ENCODE peak calls at places on chromosomes 7 and 10, in five cellular contexts. S is spleen, X is Panc1, Y is upper lobe of left lung, E is HepG2. T is an unnamed sample.

GRCh38 chr7:154532771-154533170 is 470.2 kb downstream of the PAXIP1 start:
- DNase-seq in X (no peak), Y (no peak), E (no peak), S (no peak), T (no peak)

GRCh38 chr10:31148955-31149354 is 117.3 kb upstream of the ZNF438 start:
- DNase-seq in E (no peak), X (no peak), S (no peak), Y (no peak), T (no peak)

GRCh38 chr10:80500572-80501380 is 36.9 kb upstream of the SH2D4B start:
- DNase-seq in E (no peak), X (no peak), S (peak), Y (no peak), T (no peak)

GRCh38 chr7:148020679-148021078 is 569.9 kb upstream of the C7orf33 start:
- DNase-seq in S (no peak), Y (no peak), E (no peak), X (no peak), T (no peak)

GRCh38 chr10:130409346-130409745 is 273.2 kb downstream of the GLRX3 start:
- DNase-seq in E (no peak), X (no peak), S (no peak), Y (no peak), T (no peak)

GRCh38 chr10:123136221-123136805 is 543 bp downstream of the HMX3 start:
- DNase-seq in X (no peak), E (no peak), S (no peak), Y (peak), T (no peak)

GRCh38 chr7:101813414-101814019 is 3.9 kb upstream of the CUX1 start:
- DNase-seq in E (no peak), X (no peak), Y (no peak), S (no peak), T (no peak)

GRCh38 chr7:133275441-133276105 is 22.7 kb downstream of the EXOC4 start:
- DNase-seq in E (no peak), Y (no peak), X (no peak), S (no peak), T (no peak)

GRCh38 chr7:562789-563628 is 43.4 kb upstream of the PDGFA start:
- DNase-seq in E (no peak), Y (peak), X (no peak), S (no peak), T (no peak)
- H3K27ac ChIP-seq in E (no peak), Y (no peak), X (no peak), S (no peak), T (no peak)

DNA sequence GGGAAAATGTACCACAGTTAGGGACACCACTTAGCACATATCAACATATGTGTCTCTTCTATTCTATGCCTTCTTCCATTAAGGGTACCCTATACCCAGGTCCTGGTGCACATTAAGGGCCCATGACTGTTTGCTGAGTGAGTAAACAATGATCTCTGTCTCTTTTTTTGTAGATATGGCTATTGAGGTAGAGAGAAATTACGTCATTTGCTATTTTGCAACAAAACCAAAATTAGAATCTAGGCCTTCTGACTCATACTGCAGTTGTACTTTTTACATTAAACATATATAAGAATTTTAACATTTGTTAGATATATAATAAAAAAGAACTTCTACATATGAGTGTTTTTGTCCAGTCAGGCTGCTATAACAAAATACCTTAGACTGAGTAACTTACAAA is 683.2 kb upstream of the LRRN3 start:
- DNase-seq in E (no peak), Y (no peak), S (no peak), X (no peak), T (no peak)
- TF ChIP-seq POLR2AphosphoS5 in E (no peak), Y (no peak), S (no peak), X (no peak), T (no peak)

GRCh38 chr7:97377713-97378112 is 260.2 kb downstream of the SDHAF3 start:
- DNase-seq in Y (no peak), X (no peak), S (no peak), E (no peak), T (no peak)

DNA sequence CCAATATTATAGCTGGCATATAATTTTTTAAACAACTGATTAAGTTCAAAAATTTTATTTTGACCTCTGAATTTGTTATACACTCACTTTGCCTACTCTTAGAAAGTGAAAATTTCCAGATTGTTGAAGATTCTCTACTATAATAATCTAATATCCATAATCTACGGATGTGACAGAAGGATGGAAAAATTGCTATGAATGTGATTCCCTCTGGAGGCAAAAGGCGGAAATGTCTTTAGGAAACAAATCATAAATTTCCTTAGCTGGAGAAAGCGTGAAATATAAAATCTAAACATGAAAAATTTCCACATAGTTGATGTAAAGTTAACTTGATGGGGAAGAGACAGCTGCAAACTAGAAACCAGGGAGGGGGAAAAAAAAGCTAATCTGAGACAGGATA is 264.3 kb downstream of the SDHAF3 start:
- DNase-seq in Y (no peak), S (no peak), E (no peak), X (no peak), T (no peak)
- H3K4me3 ChIP-seq in Y (no peak), S (no peak), E (no peak), X (no peak), T (no peak)

GRCh38 chr7:127900116-127900515 is 131.1 kb downstream of the LRRC4 start:
- DNase-seq in Y (no peak), E (no peak), X (no peak), S (no peak), T (no peak)

GRCh38 chr7:127900735-127901685 is 130.2 kb downstream of the LRRC4 start:
- DNase-seq in E (no peak), Y (no peak), S (no peak), X (no peak), T (no peak)

GRCh38 chr7:127903913-127904705 is 127.1 kb downstream of the LRRC4 start:
- DNase-seq in S (no peak), X (no peak), Y (no peak), E (no peak), T (no peak)

GRCh38 chr7:127904706-127905056 is 126.6 kb downstream of the LRRC4 start:
- DNase-seq in S (no peak), X (no peak), E (no peak), Y (no peak), T (no peak)

GRCh38 chr7:127901895-127902703 is 129.1 kb downstream of the LRRC4 start:
- DNase-seq in E (no peak), X (no peak), S (no peak), Y (no peak), T (no peak)
- H3K27ac ChIP-seq in E (no peak), X (no peak), S (no peak), Y (no peak), T (no peak)

GRCh38 chr7:141017555-141017954 is 2.8 kb upstream of the MRPS33 start:
- DNase-seq in X (no peak), E (no peak), Y (no peak), S (no peak), T (no peak)
- TF ChIP-seq POLR2AphosphoS5 in X (no peak), E (no peak), Y (no peak), S (no peak), T (no peak)

GRCh38 chr10:92573091-92573797 is 649 bp downstream of the IDE start:
- DNase-seq in Y (no peak), S (peak), X (no peak), E (no peak), T (no peak)

GRCh38 chr10:92574545-92575377 is 868 bp upstream of the IDE start:
- DNase-seq in S (no peak), X (no peak), E (no peak), Y (no peak), T (no peak)

GRCh38 chr10:92571649-92572048 is 2.2 kb downstream of the IDE start:
- DNase-seq in E (no peak), S (no peak), Y (no peak), X (no peak), T (no peak)

GRCh38 chr10:92573798-92574544 is at the start of gene IDE:
- DNase-seq in Y (peak), E (peak), X (no peak), S (peak), T (peak)

GRCh38 chr10:92572362-92573090 is 1.4 kb downstream of the IDE start:
- DNase-seq in X (no peak), Y (no peak), E (no peak), S (no peak), T (no peak)
- H3K4me3 ChIP-seq in X (peak), Y (peak), E (peak), S (peak), T (peak)

GRCh38 chr10:27744478-27745379 is 890 bp downstream of the MKX start:
- DNase-seq in X (no peak), S (peak), E (no peak), Y (peak), T (no peak)

GRCh38 chr10:27743736-27744477 is 1.7 kb downstream of the MKX start:
- DNase-seq in X (no peak), S (no peak), Y (peak), E (no peak), T (no peak)

GRCh38 chr10:27742926-27743735 is 2.5 kb downstream of the MKX start:
- DNase-seq in Y (peak), E (no peak), S (peak), X (no peak), T (no peak)

GRCh38 chr10:27741173-27742091 is 4.2 kb downstream of the MKX start:
- DNase-seq in X (no peak), Y (peak), E (no peak), S (peak), T (no peak)

GRCh38 chr10:27742195-27742925 is 3.3 kb downstream of the MKX start:
- DNase-seq in S (peak), E (peak), Y (peak), X (no peak), T (peak)
- H3K27ac ChIP-seq in S (no peak), E (no peak), Y (peak), X (no peak), T (peak)

GRCh38 chr10:69088471-69088769 is 517 bp downstream of the SRGN start:
- DNase-seq in Y (no peak), X (no peak), S (no peak), E (no peak), T (no peak)

GRCh38 chr10:69090687-69091450 is 3.0 kb downstream of the SRGN start:
- DNase-seq in E (no peak), X (no peak), Y (no peak), S (no peak), T (no peak)

GRCh38 chr10:69089638-69090599 is 2.0 kb downstream of the SRGN start:
- DNase-seq in X (no peak), Y (no peak), E (no peak), S (peak), T (peak)

GRCh38 chr10:69087600-69088470 is at the start of gene SRGN:
- DNase-seq in Y (no peak), E (no peak), X (no peak), S (peak), T (peak)

GRCh38 chr10:69088801-69089501 is 1.0 kb downstream of the SRGN start:
- DNase-seq in X (no peak), Y (no peak), E (no peak), S (no peak), T (no peak)
- TF ChIP-seq POLR2AphosphoS5 in X (no peak), Y (no peak), E (no peak), S (no peak), T (no peak)

T was measured in breast epithelium.